ENCODE peak calls at places on chromosomes 16 and 17, in five cellular contexts. K, M, W, Y and T are unnamed samples.
A peak's percentile ranks its signal among the peaks of the same experiment; 100 is the strongest.

GRCh38 chr16:79008036-79008868 is 592.3 kb downstream of the MAF start:
- DNase-seq in W (no peak), M (no peak), K (no peak), Y (no peak), T (no peak)

GRCh38 chr17:79487149-79487548 is 123.7 kb downstream of the RBFOX3 start:
- DNase-seq in K (no peak), Y (no peak), M (no peak), W (no peak), T (no peak)

GRCh38 chr17:32264140-32264799 is 1.4 kb upstream of the RHBDL3 start:
- DNase-seq in K (no peak), W (no peak), Y (no peak), M (no peak), T (no peak)

GRCh38 chr16:84700518-84701277 is 898 bp downstream of the USP10 start:
- DNase-seq in W (peak; percentile 51), Y (peak; percentile 38), M (peak; percentile 58), K (peak; percentile 38), T (no peak)

GRCh38 chr17:44197980-44198720 is 1.5 kb downstream of the ATXN7L3 start:
- DNase-seq in Y (peak; percentile 49), M (peak; percentile 71), K (no peak), W (peak; percentile 68), T (peak; percentile 59)

GRCh38 chr16:12195296-12195695 is 218.8 kb downstream of the SNX29 start:
- DNase-seq in Y (peak; percentile 36), K (no peak), W (no peak), M (no peak), T (no peak)

GRCh38 chr16:15973997-15974396 is 24.6 kb downstream of the ABCC1 start:
- DNase-seq in M (no peak), Y (no peak), K (no peak), W (no peak), T (no peak)

GRCh38 chr16:50695017-50696000 is 1.9 kb downstream of the NOD2 start:
- DNase-seq in M (no peak), W (no peak), K (no peak), Y (no peak), T (no peak)

GRCh38 chr17:81508639-81509047 is 4.0 kb downstream of the ACTG1 start:
- DNase-seq in Y (peak; percentile 76), W (no peak), K (no peak), M (no peak), T (no peak)

GRCh38 chr17:41382396-41382795 is 290 bp upstream of the KRT34 start:
- DNase-seq in K (no peak), W (no peak), M (no peak), Y (peak; percentile 76), T (no peak)

GRCh38 chr17:72101526-72101925 is 19.3 kb upstream of the SOX9 start:
- DNase-seq in W (no peak), M (no peak), Y (no peak), K (no peak), T (no peak)

GRCh38 chr17:82517230-82517865 is 2.2 kb upstream of the FOXK2 start:
- DNase-seq in Y (peak; percentile 61), K (no peak), W (no peak), M (no peak), T (no peak)

GRCh38 chr16:30011505-30012480 is 966 bp upstream of the DOC2A start:
- DNase-seq in K (no peak), Y (no peak), W (no peak), M (no peak), T (no peak)

GRCh38 chr16:12458591-12459400 is 344.9 kb downstream of the CPPED1 start:
- DNase-seq in K (peak; percentile 53), M (peak; percentile 13), Y (no peak), W (peak; percentile 39), T (peak; percentile 48)

GRCh38 chr16:17572145-17572544 is 101.4 kb upstream of the XYLT1 start:
- DNase-seq in Y (no peak), K (no peak), M (no peak), W (no peak), T (no peak)

GRCh38 chr17:48074322-48075054 is 26.3 kb downstream of the NFE2L1 start:
- DNase-seq in W (peak; percentile 74), Y (peak; percentile 77), K (peak; percentile 67), M (peak; percentile 69), T (peak; percentile 76)

GRCh38 chr17:6392609-6393367 is 42.1 kb downstream of the AIPL1 start:
- DNase-seq in M (no peak), K (no peak), Y (no peak), W (no peak), T (no peak)

GRCh38 chr17:6453279-6454024 is 9.2 kb downstream of the PIMREG start:
- DNase-seq in M (no peak), Y (no peak), W (no peak), K (no peak), T (no peak)